ENCODE peak calls at places on chromosome 6, in four cellular contexts. O is WTC11, Z is GM12878, G is HepG2. Q is an unnamed sample.
A peak's percentile ranks its signal among the peaks of the same experiment; 100 is the strongest.

GRCh38 chr6:14728396-14729024 is 517.4 kb upstream of the JARID2 start:
- DNase-seq in G (no peak), Z (no peak), O (no peak), Q (peak; percentile 74)

GRCh38 chr6:113039013-113039412 is 691.9 kb downstream of the RFPL4B start:
- DNase-seq in Z (no peak), O (no peak), G (no peak), Q (no peak)

GRCh38 chr6:47854996-47855395 is 73.2 kb downstream of the OPN5 start:
- DNase-seq in Z (no peak), O (no peak), G (no peak), Q (no peak)

GRCh38 chr6:89970609-89971337 is 76.5 kb downstream of the GJA10 start:
- DNase-seq in G (peak; percentile 37), O (peak; percentile 24), Z (no peak), Q (peak; percentile 69)

GRCh38 chr6:118963003-118963402 is 28.0 kb upstream of the MCM9 start:
- DNase-seq in O (no peak), Z (no peak), G (no peak), Q (no peak)

GRCh38 chr6:107991061-107991460 is 33.1 kb upstream of the SEC63 start:
- DNase-seq in G (no peak), O (no peak), Z (no peak), Q (no peak)

GRCh38 chr6:1821188-1822183 is 211.8 kb downstream of the FOXC1 start:
- DNase-seq in Z (peak; percentile 4), O (no peak), G (peak; percentile 14), Q (no peak)

GRCh38 chr6:55953384-55953783 is 78.0 kb upstream of the BMP5 start:
- DNase-seq in G (peak; percentile 6), O (no peak), Z (no peak), Q (no peak)

GRCh38 chr6:137850816-137851602 is 16.1 kb upstream of the TNFAIP3 start:
- DNase-seq in O (no peak), Z (no peak), G (no peak), Q (no peak)

GRCh38 chr6:78308025-78308424 is 559.3 kb upstream of the IRAK1BP1 start:
- DNase-seq in O (peak; percentile 38), Z (no peak), G (no peak), Q (no peak)

GRCh38 chr6:170117111-170117972 is 173.5 kb downstream of the DLL1 start:
- DNase-seq in O (peak; percentile 5), Z (no peak), G (no peak), Q (no peak)

GRCh38 chr6:41682497-41682961 is 44.3 kb downstream of the MDFI start:
- DNase-seq in G (no peak), Z (no peak), O (no peak), Q (no peak)

GRCh38 chr6:156659317-156660198 is 117.6 kb upstream of the ARID1B start:
- DNase-seq in G (no peak), O (no peak), Z (no peak), Q (no peak)

GRCh38 chr6:106927531-106928398 is 46.8 kb downstream of the CD24 start:
- DNase-seq in G (peak; percentile 36), Z (no peak), O (peak; percentile 82), Q (peak; percentile 47)

GRCh38 chr6:163643866-163644265 is 229.3 kb downstream of the QKI start:
- DNase-seq in Z (no peak), O (no peak), G (no peak), Q (no peak)

GRCh38 chr6:163637524-163637923 is 223.0 kb downstream of the QKI start:
- DNase-seq in Z (peak; percentile 47), O (no peak), G (no peak), Q (no peak)

GRCh38 chr6:163645560-163645959 is 231.0 kb downstream of the QKI start:
- DNase-seq in G (no peak), Z (no peak), O (no peak), Q (no peak)

GRCh38 chr6:163640641-163641040 is 226.1 kb downstream of the QKI start:
- DNase-seq in O (peak; percentile 20), Z (no peak), G (no peak), Q (no peak)

GRCh38 chr6:163641706-163642105 is 227.2 kb downstream of the QKI start:
- DNase-seq in Z (no peak), O (no peak), G (no peak), Q (no peak)
- TF ChIP-seq NR2C2 in Z (no peak), O (no peak), G (no peak), Q (no peak)

GRCh38 chr6:34792605-34793500 is 970 bp downstream of the BLTP3A start:
- DNase-seq in O (peak; percentile 25), G (peak; percentile 57), Z (no peak), Q (no peak)
- TF ChIP-seq NR2C2 in O (no peak), G (no peak), Z (no peak), Q (peak; percentile 65)

DNA sequence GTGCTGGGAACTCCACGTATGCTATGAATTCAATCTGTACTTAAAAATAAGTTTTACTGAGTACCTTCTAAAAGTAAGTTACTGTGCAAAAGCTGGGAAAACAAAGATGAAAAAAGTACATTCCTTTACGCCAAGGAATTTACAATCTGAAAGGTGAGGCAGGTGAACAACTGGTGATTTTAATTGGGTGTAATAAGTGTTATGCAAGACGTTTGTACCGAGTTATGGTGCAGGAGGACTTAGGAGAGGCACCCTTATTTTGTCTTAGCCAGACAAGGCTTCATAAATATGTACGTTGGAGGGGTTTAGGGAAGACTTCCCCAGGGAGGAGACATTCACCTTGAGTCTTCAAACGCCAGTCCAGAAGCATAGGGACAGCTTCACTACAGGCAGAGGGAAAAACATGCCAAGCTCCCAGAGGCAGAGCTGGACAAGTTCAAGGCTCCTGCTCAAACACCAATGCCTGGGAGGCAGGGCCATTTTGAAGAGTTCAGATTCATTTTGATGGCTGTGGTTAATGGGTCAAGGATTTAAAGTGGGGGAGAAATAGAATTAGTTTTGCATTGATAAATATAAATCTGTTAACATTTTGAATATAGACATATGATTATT is 13.7 kb upstream of the EDN1 start:
- DNase-seq in G (no peak), Z (no peak), O (no peak), Q (no peak)
- TF ChIP-seq NR2C2 in G (no peak), Z (no peak), O (no peak), Q (no peak)

GRCh38 chr6:155259202-155259601 is 4.6 kb upstream of the CLDN20 start:
- DNase-seq in Z (no peak), G (no peak), O (no peak), Q (no peak)

GRCh38 chr6:155259897-155260296 is 3.9 kb upstream of the CLDN20 start:
- DNase-seq in Z (no peak), G (no peak), O (no peak), Q (no peak)

GRCh38 chr6:155262655-155263054 is 1.2 kb upstream of the CLDN20 start:
- DNase-seq in G (no peak), O (no peak), Z (no peak), Q (no peak)

GRCh38 chr6:155261146-155261900 is 2.5 kb upstream of the CLDN20 start:
- DNase-seq in Z (no peak), O (peak; percentile 40), G (peak; percentile 30), Q (no peak)

DNA sequence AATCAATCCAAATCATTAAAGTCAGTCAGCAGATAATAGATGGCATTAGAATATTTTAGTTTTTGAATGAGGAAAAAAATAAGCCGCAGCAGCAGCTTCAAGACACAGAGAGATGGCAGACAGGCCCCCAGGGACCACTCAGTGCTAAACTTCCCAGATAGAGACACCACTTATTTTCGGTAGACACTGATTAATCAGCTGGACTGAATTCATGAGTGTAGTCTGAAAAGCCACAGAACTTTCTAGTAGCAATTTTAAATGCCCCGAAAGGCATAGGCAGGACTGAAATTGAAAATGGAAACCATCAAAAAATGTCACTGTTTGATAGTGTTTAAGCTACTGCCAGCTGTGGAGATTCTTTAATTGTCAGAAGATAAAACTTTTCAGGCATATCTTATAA is 3.1 kb upstream of the CLDN20 start:
- DNase-seq in O (no peak), Z (peak; percentile 30), G (no peak), Q (no peak)
- TF ChIP-seq NR2C2 in O (no peak), Z (no peak), G (no peak), Q (no peak)

GRCh38 chr6:25411316-25411961 is 132.3 kb downstream of the CARMIL1 start:
- DNase-seq in O (no peak), G (no peak), Z (no peak), Q (no peak)
- TF ChIP-seq NR2C2 in O (no peak), G (no peak), Z (no peak), Q (no peak)

DNA sequence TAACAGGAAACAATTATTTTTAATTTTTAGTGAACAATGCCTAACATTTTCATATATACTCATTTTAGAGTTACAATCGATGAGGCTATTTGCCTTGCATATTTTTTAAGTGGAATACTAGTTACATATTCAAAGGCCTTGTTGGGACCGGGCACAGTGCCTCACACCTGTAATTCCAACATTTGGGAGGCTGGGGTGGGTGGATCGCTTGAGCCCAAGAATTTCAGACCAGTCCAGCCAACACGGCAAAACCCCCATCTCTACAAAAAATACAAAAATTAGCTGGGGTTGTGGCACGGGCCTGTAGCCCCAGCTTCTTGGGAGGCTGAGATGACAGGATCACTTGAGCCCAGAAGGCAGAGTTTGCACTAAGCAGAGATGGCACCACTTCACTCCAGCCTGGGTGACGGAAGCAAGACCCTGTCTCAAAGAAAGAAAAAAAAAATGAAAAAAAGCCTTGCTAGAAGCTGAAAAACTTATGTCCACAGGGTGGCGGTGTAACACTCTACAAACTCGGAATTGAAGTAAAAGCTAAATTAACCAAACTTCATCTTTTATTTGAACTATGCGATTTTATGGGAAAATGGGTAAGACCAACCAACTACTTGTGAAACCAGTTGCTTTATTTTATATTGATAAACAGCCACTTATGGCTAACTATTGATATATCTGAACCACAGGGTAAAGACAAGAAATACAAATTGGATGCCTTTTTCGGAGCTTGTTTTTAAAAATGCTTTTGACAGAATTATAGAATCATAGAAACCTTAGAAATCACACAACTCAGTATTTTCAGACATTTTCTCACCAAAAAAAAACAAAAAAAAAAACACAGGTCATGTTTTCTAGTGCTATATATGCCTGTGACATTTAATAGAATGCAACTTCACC is 24.1 kb upstream of the ROS1 start:
- DNase-seq in G (peak; percentile 66), O (peak; percentile 33), Z (peak; percentile 12), Q (peak; percentile 15)
- TF ChIP-seq NR2C2 in G (no peak), O (no peak), Z (no peak), Q (no peak)

Q was measured in K562.